ENCODE peak calls at places on chromosomes 13 and 19, in nine cellular contexts. D is astrocyte of the spinal cord; V is HFF-Myc; G is effector CD4-positive, alpha-beta T cell; A is CD8-positive, alpha-beta memory T cell; I is cardiac muscle cell; C is hypothalamus; T is RWPE1; X is stimulated activated CD4-positive, alpha-beta T cell treated with anti-CD3 and anti-CD28 coated beads, Interleukin-1b, Interleukin-23, amount 100 ng/mL, for 4 hours. Y is an unnamed sample.

GRCh38 chr13:98813993-98814392 is 61.5 kb upstream of the SLC15A1 start:
- DNase-seq in D (no peak), V (no peak), G (no peak), A (no peak), I (no peak), C (no peak), T (no peak), X (no peak), Y (no peak)

GRCh38 chr19:3931041-3931440 is 1.8 kb upstream of the NMRK2 start:
- DNase-seq in D (no peak), V (no peak), G (no peak), A (no peak), I (no peak), C (no peak), T (no peak), X (no peak), Y (no peak)

GRCh38 chr13:99926014-99926731 is 45.4 kb downstream of the ZIC5 start:
- DNase-seq in D (peak; percentile 37), V (no peak), G (no peak), A (no peak), I (no peak), C (no peak), T (peak; percentile 62), X (no peak), Y (peak; percentile 54)

GRCh38 chr13:27353166-27353583 is 71.2 kb upstream of the GTF3A start:
- DNase-seq in D (peak; percentile 58), V (no peak), G (no peak), A (no peak), I (peak; percentile 37), C (no peak), T (no peak), X (no peak), Y (no peak)

GRCh38 chr13:97849305-97849704 is 104.2 kb upstream of the IPO5 start:
- DNase-seq in D (peak; percentile 37), V (peak; percentile 7), G (no peak), A (no peak), I (peak; percentile 39), C (no peak), T (peak; percentile 18), X (no peak), Y (no peak)

GRCh38 chr13:25319781-25320180 is 18.4 kb downstream of the NUP58 start:
- DNase-seq in D (no peak), V (no peak), G (no peak), A (no peak), I (no peak), C (no peak), T (no peak), X (no peak), Y (no peak)

GRCh38 chr13:32232263-32232662 is 82.9 kb downstream of the ZAR1L start:
- DNase-seq in D (no peak), V (no peak), G (no peak), A (no peak), I (no peak), C (no peak), T (no peak), X (no peak), Y (no peak)

GRCh38 chr19:11017275-11018035 is 56.6 kb downstream of the SMARCA4 start:
- DNase-seq in D (no peak), V (no peak), G (no peak), A (no peak), I (no peak), C (no peak), T (no peak), X (no peak), Y (no peak)

GRCh38 chr19:10079031-10079453 is 7.1 kb upstream of the SHFL start:
- DNase-seq in D (no peak), V (no peak), G (no peak), A (no peak), I (no peak), C (no peak), T (no peak), X (no peak), Y (no peak)

GRCh38 chr19:7340959-7341837 is 7.5 kb upstream of the ARHGEF18 start:
- DNase-seq in D (peak; percentile 70), V (peak; percentile 43), G (peak; percentile 77), A (peak; percentile 78), I (peak; percentile 85), C (peak; percentile 62), T (peak; percentile 49), X (peak; percentile 81), Y (peak; percentile 90)

GRCh38 chr13:40629678-40630384 is 36.6 kb downstream of the FOXO1 start:
- DNase-seq in D (no peak), V (no peak), G (no peak), A (no peak), I (no peak), C (no peak), T (no peak), X (no peak), Y (no peak)

GRCh38 chr19:991174-991931 is 7.2 kb downstream of the WDR18 start:
- DNase-seq in D (peak; percentile 42), V (no peak), G (peak; percentile 49), A (peak; percentile 59), I (peak; percentile 54), C (no peak), T (peak; percentile 45), X (peak; percentile 50), Y (no peak)

GRCh38 chr19:2578391-2578826 is 102.5 kb downstream of the GADD45B start:
- DNase-seq in D (peak; percentile 80), V (no peak), G (no peak), A (no peak), I (peak; percentile 71), C (no peak), T (peak; percentile 47), X (no peak), Y (no peak)

GRCh38 chr19:4367336-4367723 is 24.0 kb downstream of the MPND start:
- DNase-seq in D (no peak), V (no peak), G (no peak), A (no peak), I (no peak), C (no peak), T (no peak), X (no peak), Y (no peak)

Y was measured in Peyer's patch.